ENCODE peak calls at places on chromosome 3, in five cellular contexts. A is fibroblast of the aortic adventitia, P is GM12878, S is cardiac fibroblast, E is thyroid gland. C is an unnamed sample.

GRCh38 chr3:189488241-189488767 is 142.9 kb upstream of the TP63 start:
- DNase-seq in E (no peak), S (peak; percentile 29), P (no peak), A (peak; percentile 57), C (peak; percentile 87)

GRCh38 chr3:119751423-119751822 is 30.5 kb upstream of the NR1I2 start:
- DNase-seq in E (no peak), S (peak; percentile 2), P (no peak), A (no peak), C (peak; percentile 5)

GRCh38 chr3:124248471-124249028 is 256.6 kb upstream of the ROPN1 start:
- DNase-seq in P (no peak), A (peak; percentile 81), S (peak; percentile 85), E (no peak), C (peak; percentile 83)

GRCh38 chr3:197029511-197030167 is at the start of gene MELTF:
- DNase-seq in P (no peak), S (peak; percentile 79), A (peak; percentile 64), E (peak; percentile 58), C (peak; percentile 61)

GRCh38 chr3:18556001-18556408 is 130.9 kb upstream of the SATB1 start:
- DNase-seq in A (no peak), E (no peak), S (no peak), P (no peak), C (no peak)

GRCh38 chr3:128492353-128493220 is at the start of gene GATA2:
- DNase-seq in P (no peak), E (no peak), S (no peak), A (no peak), C (no peak)

GRCh38 chr3:51539291-51539891 is 872 bp downstream of the RAD54L2 start:
- DNase-seq in P (no peak), S (peak; percentile 45), E (peak; percentile 19), A (peak; percentile 52), C (peak; percentile 60)

GRCh38 chr3:75655501-75655904 is 8.6 kb upstream of the FRG2C start:
- DNase-seq in E (no peak), A (no peak), P (no peak), S (no peak), C (no peak)

GRCh38 chr3:9279959-9280358 is 30.5 kb upstream of the SRGAP3 start:
- DNase-seq in E (no peak), A (peak; percentile 17), P (no peak), S (no peak), C (peak; percentile 18)

GRCh38 chr3:59773970-59774369 is 724.1 kb upstream of the CFAP20DC start:
- DNase-seq in A (no peak), S (no peak), E (no peak), P (no peak), C (no peak)

GRCh38 chr3:122515856-122516255 is 1.1 kb upstream of the KPNA1 start:
- DNase-seq in A (no peak), P (no peak), S (no peak), E (no peak), C (no peak)

GRCh38 chr3:20101041-20101440 is 60.8 kb downstream of the KAT2B start:
- DNase-seq in P (no peak), S (no peak), A (no peak), E (no peak), C (no peak)

GRCh38 chr3:124791639-124792111 is 61.4 kb downstream of the UMPS start:
- DNase-seq in A (peak; percentile 97), P (no peak), S (peak; percentile 89), E (peak; percentile 77), C (peak; percentile 96)

GRCh38 chr3:140922634-140923033 is 19.0 kb upstream of the SLC25A36 start:
- DNase-seq in P (no peak), E (no peak), A (peak; percentile 52), S (peak; percentile 44), C (peak; percentile 73)

GRCh38 chr3:169945313-169945712 is 21.3 kb upstream of the SEC62 start:
- DNase-seq in S (peak; percentile 35), E (peak; percentile 81), P (peak; percentile 85), A (no peak), C (peak; percentile 24)

GRCh38 chr3:170806676-170807075 is 63.3 kb downstream of the RPL22L1 start:
- DNase-seq in P (no peak), S (no peak), A (no peak), E (no peak), C (no peak)

DNA sequence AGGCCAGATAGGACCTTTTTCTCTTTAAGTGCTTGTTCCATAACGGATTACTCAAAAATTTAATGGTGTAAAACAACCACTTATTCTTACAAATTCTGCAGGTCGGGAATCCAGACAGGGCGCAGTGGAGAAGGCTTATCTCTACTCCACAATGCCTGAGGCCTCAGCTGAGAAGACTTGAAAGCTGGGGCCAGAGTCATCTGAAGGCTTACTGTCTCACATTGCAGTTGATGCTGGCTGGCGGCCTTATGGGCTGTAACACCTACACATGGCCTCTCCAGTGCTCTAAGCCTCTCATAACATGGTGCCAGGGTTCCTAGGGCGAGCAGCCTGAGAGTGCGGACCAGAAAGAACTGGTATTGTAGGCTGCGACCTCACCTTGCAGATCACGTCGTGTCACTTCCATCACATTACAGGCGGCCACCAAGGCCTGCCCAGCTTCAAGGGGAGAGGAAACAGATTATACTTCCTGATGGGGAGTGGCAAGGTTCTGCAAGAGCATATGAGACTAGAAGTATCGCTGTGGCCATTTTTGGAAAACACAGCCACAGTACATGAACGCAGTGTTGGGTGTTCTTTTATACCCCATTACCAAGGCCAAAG is 32.4 kb downstream of the CMTM7 start:
- DNase-seq in A (no peak), E (no peak), P (no peak), S (no peak), C (no peak)
- H3K4me3 ChIP-seq in A (no peak overlapping the region), E (no peak overlapping the region), P (no peak overlapping the region), S (no peak overlapping the region), C (no peak overlapping the region)

GRCh38 chr3:57755368-57756021 is 614 bp upstream of the SLMAP start:
- DNase-seq in E (peak; percentile 59), A (peak; percentile 60), P (no peak), S (peak; percentile 52), C (peak; percentile 78)

GRCh38 chr3:57758686-57759085 is 2.6 kb downstream of the SLMAP start:
- DNase-seq in P (no peak), E (no peak), S (peak; percentile 15), A (peak; percentile 50), C (peak; percentile 65)

GRCh38 chr3:57756022-57756527 is at the start of gene SLMAP:
- DNase-seq in A (peak; percentile 97), S (peak; percentile 97), E (peak; percentile 99), P (peak; percentile 90), C (peak; percentile 98)

GRCh38 chr3:57756528-57757401 is 656 bp downstream of the SLMAP start:
- DNase-seq in S (peak; percentile 52), E (peak; percentile 53), A (peak; percentile 73), P (no peak), C (peak; percentile 46)

DNA sequence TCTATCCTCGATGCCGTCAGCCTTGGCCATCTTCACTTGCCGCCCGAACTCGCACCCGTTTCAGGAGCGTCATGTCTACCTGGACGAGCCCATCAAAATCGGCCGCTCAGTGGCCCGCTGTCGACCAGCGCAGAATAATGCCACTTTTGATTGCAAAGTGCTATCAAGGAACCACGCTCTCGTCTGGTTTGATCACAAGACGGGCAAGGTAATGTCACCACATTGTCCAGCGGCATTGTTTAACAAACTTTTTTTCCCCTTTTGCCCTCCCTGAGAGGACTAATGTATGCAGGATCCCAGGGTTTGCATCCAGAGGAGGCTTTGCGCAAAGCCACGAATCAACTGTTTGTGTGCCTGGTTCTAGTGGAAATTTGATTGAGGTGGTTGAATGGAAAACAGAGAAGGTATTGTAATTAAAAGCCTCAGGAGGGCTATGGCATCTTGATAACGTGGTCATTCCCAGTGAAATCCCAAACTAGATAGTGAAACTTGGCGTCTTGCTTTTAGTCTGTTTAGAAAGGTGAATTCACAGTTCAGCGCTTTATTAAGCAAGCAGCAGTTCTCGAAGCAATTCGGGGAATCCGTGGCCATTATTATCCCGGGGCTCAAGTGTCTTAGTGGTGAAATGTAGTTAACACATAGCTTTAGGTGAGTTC is 1.7 kb downstream of the SLMAP start:
- DNase-seq in S (peak; percentile 15), E (peak; percentile 52), P (no peak), A (peak; percentile 48), C (peak; percentile 60)
- TF ChIP-seq CTCF in S (no peak), E (no peak), P (no peak), A (no peak), C (no peak)

GRCh38 chr3:117630885-117631284 is 921.3 kb downstream of the TUSC7 start:
- DNase-seq in S (no peak), A (peak; percentile 34), P (no peak), E (no peak), C (peak; percentile 16)
- H3K4me3 ChIP-seq in S (no peak overlapping the region), A (no peak overlapping the region), P (no peak overlapping the region), E (no peak overlapping the region), C (no peak overlapping the region)

GRCh38 chr3:149965278-149965677 is 5.4 kb downstream of the PFN2 start:
- DNase-seq in A (peak; percentile 53), S (peak; percentile 54), E (no peak), P (no peak), C (peak; percentile 78)

GRCh38 chr3:149964296-149964695 is 6.4 kb downstream of the PFN2 start:
- DNase-seq in A (peak; percentile 73), P (no peak), E (no peak), S (peak; percentile 79), C (peak; percentile 79)

GRCh38 chr3:149967067-149967685 is 3.5 kb downstream of the PFN2 start:
- DNase-seq in P (no peak), A (peak; percentile 81), E (no peak), S (peak; percentile 71), C (peak; percentile 70)

GRCh38 chr3:149959443-149959842 is 11.3 kb downstream of the PFN2 start:
- DNase-seq in P (no peak), A (no peak), S (no peak), E (no peak), C (no peak)

GRCh38 chr3:149963485-149963884 is 7.2 kb downstream of the PFN2 start:
- DNase-seq in S (no peak), E (no peak), P (no peak), A (no peak), C (no peak)
- TF ChIP-seq CTCF in S (no peak), E (no peak), P (no peak), A (no peak), C (no peak)

DNA sequence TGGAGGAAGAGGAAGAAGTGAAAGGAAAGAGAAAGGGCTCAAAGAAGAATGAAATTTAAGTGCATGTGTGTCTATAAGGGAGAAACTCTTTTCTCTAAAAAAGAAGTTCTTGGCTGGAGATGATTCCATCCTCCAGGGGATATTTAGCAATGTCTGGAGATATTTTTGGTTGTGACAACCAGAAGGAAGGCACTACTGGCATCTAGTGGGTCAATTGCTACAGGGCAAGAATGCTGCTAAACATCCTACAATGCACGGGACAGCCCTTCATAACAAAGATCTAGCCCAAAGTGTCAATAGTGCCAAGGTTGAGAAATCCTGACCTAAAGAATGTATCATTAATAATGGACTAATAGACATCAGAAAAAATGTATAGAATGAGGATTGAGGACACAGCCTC is 57.4 kb upstream of the ST3GAL6 start:
- DNase-seq in E (no peak), A (peak; percentile 24), S (peak; percentile 45), P (no peak), C (peak; percentile 37)
- H3K4me3 ChIP-seq in E (no peak overlapping the region), A (no peak overlapping the region), S (no peak overlapping the region), P (no peak overlapping the region), C (no peak overlapping the region)

GRCh38 chr3:102237181-102237580 is 197.6 kb upstream of the ZPLD1 start:
- DNase-seq in P (no peak), S (no peak), A (no peak), E (no peak), C (no peak)

GRCh38 chr3:102233881-102234280 is 200.9 kb upstream of the ZPLD1 start:
- DNase-seq in S (no peak), P (peak; percentile 69), A (no peak), E (no peak), C (no peak)

GRCh38 chr3:102237838-102238237 is 197.0 kb upstream of the ZPLD1 start:
- DNase-seq in E (no peak), P (no peak), A (peak; percentile 26), S (no peak), C (no peak)

GRCh38 chr3:102238362-102238761 is 196.5 kb upstream of the ZPLD1 start:
- DNase-seq in P (no peak), E (no peak), S (no peak), A (no peak), C (no peak)

GRCh38 chr3:102235679-102236078 is 199.1 kb upstream of the ZPLD1 start:
- DNase-seq in E (peak; percentile 60), A (peak; percentile 71), P (no peak), S (no peak), C (peak; percentile 65)
- TF ChIP-seq CTCF in E (peak; percentile 57), A (peak; percentile 80), P (no peak), S (peak; percentile 35), C (peak; percentile 85)